ENCODE peak calls at places on chromosomes 12 and 14, in four cellular contexts. I, H, Z and G are unnamed samples.

GRCh38 chr14:90136904-90137303 is 75.1 kb downstream of the KCNK13 start:
- DNase-seq in I (no peak), H (no peak), Z (no peak), G (no peak)

GRCh38 chr12:71449373-71450070 is 9.9 kb downstream of the LGR5 start:
- DNase-seq in I (no peak), H (no peak), Z (no peak), G (no peak)

GRCh38 chr12:112716099-112717093 is 75.2 kb upstream of the RPH3A start:
- DNase-seq in I (no peak), H (peak), Z (no peak), G (peak)

GRCh38 chr14:76772300-76773187 is 11.3 kb downstream of the VASH1 start:
- DNase-seq in I (no peak), H (no peak), Z (peak), G (no peak)

GRCh38 chr12:47878293-47878917 is 26.4 kb downstream of the VDR start:
- DNase-seq in I (no peak), H (no peak), Z (no peak), G (no peak)

GRCh38 chr14:64444140-64444539 is 21.2 kb upstream of the AKAP5 start:
- DNase-seq in I (no peak), H (no peak), Z (no peak), G (no peak)

GRCh38 chr14:65103150-65103760 is 938 bp upstream of the MAX start:
- DNase-seq in I (no peak), H (no peak), Z (no peak), G (peak)

GRCh38 chr14:55628426-55628825 is 48.4 kb downstream of the KTN1 start:
- DNase-seq in I (no peak), H (no peak), Z (no peak), G (no peak)

GRCh38 chr12:47277972-47278448 is 198.3 kb upstream of the AMIGO2 start:
- DNase-seq in I (no peak), H (no peak), Z (peak), G (no peak)

GRCh38 chr12:72296389-72296788 is 24.2 kb downstream of the TRHDE start:
- DNase-seq in I (no peak), H (no peak), Z (peak), G (no peak)

GRCh38 chr14:76773188-76773885 is 12.1 kb downstream of the VASH1 start:
- DNase-seq in I (no peak), H (no peak), Z (peak), G (no peak)

GRCh38 chr12:52080403-52081201 is 1.1 kb downstream of the SMIM41 start:
- DNase-seq in I (no peak), H (no peak), Z (no peak), G (no peak)

GRCh38 chr12:120902846-120903381 is 1.2 kb downstream of the SPPL3 start:
- DNase-seq in I (no peak), H (no peak), Z (no peak), G (no peak)

GRCh38 chr12:109126781-109127180 is 10.4 kb downstream of the ACACB start:
- DNase-seq in I (no peak), H (no peak), Z (no peak), G (no peak)

GRCh38 chr14:64707661-64708060 is 3.4 kb downstream of the PLEKHG3 start:
- DNase-seq in I (no peak), H (no peak), Z (peak), G (no peak)

GRCh38 chr14:51394391-51394790 is 154.3 kb downstream of the TMX1 start:
- DNase-seq in I (peak), H (no peak), Z (no peak), G (no peak)

GRCh38 chr12:6965026-6965661 is 5.3 kb downstream of the PHB2 start:
- DNase-seq in I (peak), H (peak), Z (peak), G (peak)

GRCh38 chr12:131091413-131091975 is 137.8 kb downstream of the ADGRD1 start:
- DNase-seq in I (no peak), H (peak), Z (no peak), G (no peak)

GRCh38 chr12:131093971-131094830 is 140.5 kb downstream of the ADGRD1 start:
- DNase-seq in I (no peak), H (peak), Z (no peak), G (peak)

GRCh38 chr12:131094831-131095805 is 141.4 kb downstream of the ADGRD1 start:
- DNase-seq in I (no peak), H (peak), Z (no peak), G (peak)

GRCh38 chr12:131091976-131092691 is 138.4 kb downstream of the ADGRD1 start:
- DNase-seq in I (no peak), H (peak), Z (no peak), G (peak)

DNA sequence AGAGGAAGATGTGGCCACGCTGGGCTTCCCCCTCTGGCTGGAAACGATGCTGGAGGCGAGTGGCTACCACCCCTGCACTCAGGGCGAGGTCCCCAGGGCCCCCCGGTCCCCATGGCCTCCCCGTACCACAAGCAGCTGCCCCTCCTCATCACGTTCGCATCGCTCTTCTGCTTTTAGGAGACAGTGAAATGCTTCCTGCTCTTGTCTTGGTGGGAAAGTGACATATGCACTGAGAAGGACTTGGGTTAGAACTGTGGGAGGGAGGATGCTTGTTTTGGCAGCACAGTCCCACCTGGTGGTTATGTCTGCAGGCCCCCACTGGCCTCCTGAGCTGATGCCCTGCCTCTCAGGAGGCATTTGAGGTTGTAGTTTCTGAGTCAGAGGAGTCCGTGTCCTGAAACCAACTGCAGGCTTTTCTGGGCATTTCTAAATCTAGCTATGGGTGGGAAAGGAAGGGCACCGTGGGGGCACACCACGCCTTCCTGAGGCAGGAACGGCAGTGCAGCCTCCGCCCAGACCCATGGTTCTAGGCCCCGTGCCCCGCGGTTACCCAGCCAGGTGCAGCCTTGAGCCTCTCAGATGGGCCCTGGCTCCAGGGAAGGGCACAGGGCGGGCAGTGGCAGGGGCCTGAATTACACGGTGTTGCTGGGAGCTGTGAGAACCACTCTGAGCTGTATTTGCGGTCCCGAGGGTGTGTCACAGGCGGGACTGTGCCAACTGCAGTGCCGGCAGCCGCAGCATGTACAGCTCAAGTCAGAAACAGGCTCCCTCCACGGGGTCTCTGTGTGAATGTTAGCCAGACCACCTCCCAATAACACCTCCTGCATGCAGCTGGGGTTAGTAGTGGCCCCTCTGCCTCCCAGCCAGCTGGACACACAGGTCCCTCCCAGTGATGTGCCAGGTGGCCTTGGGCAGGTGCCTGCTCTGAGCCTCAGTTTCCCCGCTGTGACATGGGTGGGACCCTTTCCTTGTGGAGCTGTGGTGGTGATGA is 139.5 kb downstream of the ADGRD1 start:
- DNase-seq in I (no peak), H (peak), Z (no peak), G (peak)
- TF ChIP-seq CTCF in I (no peak), H (no peak), Z (no peak), G (no peak)

DNA sequence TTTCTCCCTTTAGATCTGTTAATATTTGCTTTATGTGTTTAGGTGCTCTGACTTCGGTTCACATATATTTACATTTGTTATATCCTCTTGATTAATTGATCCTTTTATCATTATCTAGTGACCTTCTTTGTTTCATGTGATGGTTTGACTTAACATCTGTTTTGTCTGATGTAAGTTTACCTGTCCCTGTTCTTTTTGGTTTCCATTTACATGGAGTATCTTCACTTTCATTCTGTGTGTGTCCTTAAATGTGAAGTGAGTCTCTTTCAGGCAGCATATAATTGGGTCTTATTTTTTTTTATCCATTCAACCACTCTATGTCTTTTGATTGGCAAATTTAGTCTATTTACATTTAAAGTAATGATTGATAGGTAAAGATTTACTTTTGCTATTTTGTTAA is 24.2 kb downstream of the TRMT5 start:
- DNase-seq in I (no peak), H (no peak), Z (no peak), G (no peak)
- TF ChIP-seq CTCF in I (no peak), H (no peak), Z (no peak), G (no peak)

DNA sequence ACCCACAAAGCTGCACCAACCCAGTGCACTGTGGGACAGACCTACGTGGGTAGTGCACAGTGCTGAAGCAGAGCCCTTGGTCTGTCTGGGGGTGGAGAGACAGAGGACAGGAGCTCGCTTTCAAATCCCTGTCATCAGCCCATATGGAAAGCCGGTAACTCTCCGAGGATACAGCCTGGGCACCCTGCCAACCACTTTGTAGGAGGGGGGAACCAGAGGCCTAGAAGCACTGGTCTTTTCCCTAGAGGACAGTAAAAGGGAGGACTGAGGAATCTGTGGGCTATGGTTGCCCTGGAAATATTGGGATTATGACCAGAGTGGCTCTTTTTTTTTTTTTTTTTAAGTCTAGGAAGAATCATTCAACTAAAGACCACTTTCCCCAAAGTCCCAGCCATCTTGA is 74.3 kb downstream of the MAP3K9 start:
- DNase-seq in I (no peak), H (no peak), Z (no peak), G (peak)
- TF ChIP-seq CTCF in I (no peak), H (no peak), Z (no peak), G (no peak)

GRCh38 chr14:52950898-52951729 is at the start of gene FERMT2:
- DNase-seq in I (peak), H (peak), Z (peak), G (peak)
- TF ChIP-seq CTCF in I (no peak), H (no peak), Z (no peak), G (no peak)

GRCh38 chr14:20934148-20934762 is 21.0 kb upstream of the RNASE2 start:
- DNase-seq in I (no peak), H (peak), Z (no peak), G (peak)
- TF ChIP-seq CTCF in I (peak), H (peak), Z (peak), G (peak)

GRCh38 chr12:10940389-10940788 is 1.3 kb upstream of the TAS2R14 start:
- DNase-seq in I (no peak), H (no peak), Z (peak), G (no peak)
- TF ChIP-seq CTCF in I (no peak), H (no peak), Z (no peak), G (no peak)

GRCh38 chr12:104177336-104177662 is 38.3 kb upstream of the TXNRD1 start:
- DNase-seq in I (no peak), H (no peak), Z (no peak), G (no peak)

GRCh38 chr12:104175726-104176247 is 37.8 kb upstream of the NFYB start:
- DNase-seq in I (no peak), H (no peak), Z (no peak), G (no peak)

GRCh38 chr12:104181313-104181712 is 34.3 kb upstream of the TXNRD1 start:
- DNase-seq in I (no peak), H (no peak), Z (peak), G (no peak)

GRCh38 chr12:104180389-104180788 is 35.2 kb upstream of the TXNRD1 start:
- DNase-seq in I (peak), H (no peak), Z (no peak), G (no peak)

DNA sequence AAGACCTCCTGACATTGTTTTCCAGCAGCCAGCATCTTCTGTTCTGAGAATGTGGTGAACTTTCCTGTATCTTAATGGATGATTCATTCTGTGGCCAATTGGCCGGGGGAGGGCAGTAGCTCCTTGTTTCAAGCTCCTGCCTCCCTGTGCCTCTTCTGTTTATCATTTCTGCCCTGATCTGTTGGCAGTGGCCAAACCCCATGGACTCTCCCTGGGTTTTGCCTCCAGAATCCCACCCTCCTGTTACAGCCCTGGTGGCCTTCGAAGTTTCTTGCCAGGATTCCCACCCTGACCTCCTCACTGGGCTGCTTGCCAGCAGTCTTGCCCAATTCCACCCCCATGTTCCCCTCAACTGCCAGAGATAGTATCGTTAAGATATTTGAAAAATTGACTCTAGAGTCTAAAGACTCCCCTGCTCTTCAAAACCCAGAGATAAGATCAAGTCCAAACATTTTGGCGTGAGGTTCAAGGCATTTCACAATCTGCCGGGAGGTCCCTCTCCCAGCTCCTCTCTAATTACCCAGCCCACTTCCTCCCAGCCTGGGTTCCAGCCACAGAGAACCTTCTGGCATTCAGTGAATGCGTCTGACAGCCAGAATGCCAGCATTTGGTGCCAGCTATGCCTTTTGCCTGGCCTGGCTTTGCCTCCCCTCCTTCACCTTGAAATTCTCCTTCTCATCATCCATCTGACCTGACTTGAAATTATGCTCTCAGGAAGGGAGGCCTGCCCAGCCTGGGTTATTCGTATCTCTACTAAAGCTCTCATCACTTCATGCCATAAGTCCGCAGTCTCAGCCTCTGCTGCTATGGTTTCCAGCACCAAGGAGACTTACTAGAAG is 37.7 kb upstream of the TXNRD1 start:
- DNase-seq in I (peak), H (no peak), Z (peak), G (no peak)
- TF ChIP-seq CTCF in I (peak), H (no peak), Z (peak), G (no peak)